ENCODE peak calls at places on chromosomes 5 and 9, in four cellular contexts. One of them, this sample, is unnamed.

GRCh38 chr5:147911427-147911826 is 5.1 kb upstream of the C5orf46 start:
- DNase-seq in HCEC 1CT: no peak
- DNase-seq in activated T-cell treated with anti-CD3 and anti-CD28 coated beads, Interleukin-2, amount 50 U/mL, for 72 hours: no peak
- DNase-seq in hypothalamus: peak; percentile 5
- DNase-seq in this sample: no peak

GRCh38 chr5:34639852-34640626 is 16.1 kb upstream of the RAI14 start:
- DNase-seq in HCEC 1CT: no peak
- DNase-seq in activated T-cell treated with anti-CD3 and anti-CD28 coated beads, Interleukin-2, amount 50 U/mL, for 72 hours: no peak
- DNase-seq in hypothalamus: no peak
- DNase-seq in this sample: no peak

GRCh38 chr9:134557331-134557730 is 84.3 kb upstream of the COL5A1 start:
- DNase-seq in HCEC 1CT: no peak
- DNase-seq in activated T-cell treated with anti-CD3 and anti-CD28 coated beads, Interleukin-2, amount 50 U/mL, for 72 hours: no peak
- DNase-seq in hypothalamus: no peak
- DNase-seq in this sample: no peak

GRCh38 chr9:121073038-121073437 is 1.7 kb upstream of the CNTRL start:
- DNase-seq in HCEC 1CT: peak; percentile 32
- DNase-seq in activated T-cell treated with anti-CD3 and anti-CD28 coated beads, Interleukin-2, amount 50 U/mL, for 72 hours: no peak
- DNase-seq in hypothalamus: peak; percentile 26
- DNase-seq in this sample: peak; percentile 5

GRCh38 chr5:134465856-134466240 is 54.2 kb upstream of the CDKN2AIPNL start:
- DNase-seq in HCEC 1CT: peak; percentile 94
- DNase-seq in activated T-cell treated with anti-CD3 and anti-CD28 coated beads, Interleukin-2, amount 50 U/mL, for 72 hours: peak; percentile 82
- DNase-seq in hypothalamus: peak; percentile 81
- DNase-seq in this sample: peak; percentile 63

GRCh38 chr9:76255781-76256455 is 138.3 kb downstream of the RFK start:
- DNase-seq in HCEC 1CT: peak; percentile 50
- DNase-seq in activated T-cell treated with anti-CD3 and anti-CD28 coated beads, Interleukin-2, amount 50 U/mL, for 72 hours: no peak
- DNase-seq in hypothalamus: no peak
- DNase-seq in this sample: no peak

GRCh38 chr5:19001527-19001926 is 986.5 kb downstream of the CDH18 start:
- DNase-seq in HCEC 1CT: no peak
- DNase-seq in activated T-cell treated with anti-CD3 and anti-CD28 coated beads, Interleukin-2, amount 50 U/mL, for 72 hours: no peak
- DNase-seq in hypothalamus: no peak
- DNase-seq in this sample: no peak

GRCh38 chr5:40436535-40437237 is 243.0 kb upstream of the PTGER4 start:
- DNase-seq in HCEC 1CT: no peak
- DNase-seq in activated T-cell treated with anti-CD3 and anti-CD28 coated beads, Interleukin-2, amount 50 U/mL, for 72 hours: peak; percentile 59
- DNase-seq in hypothalamus: no peak
- DNase-seq in this sample: no peak

GRCh38 chr5:74409737-74410136 is 230.8 kb downstream of the ENC1 start:
- DNase-seq in HCEC 1CT: no peak
- DNase-seq in activated T-cell treated with anti-CD3 and anti-CD28 coated beads, Interleukin-2, amount 50 U/mL, for 72 hours: no peak
- DNase-seq in hypothalamus: no peak
- DNase-seq in this sample: no peak

GRCh38 chr9:591292-591691 is 250.2 kb upstream of the DMRT1 start:
- DNase-seq in HCEC 1CT: no peak
- DNase-seq in activated T-cell treated with anti-CD3 and anti-CD28 coated beads, Interleukin-2, amount 50 U/mL, for 72 hours: no peak
- DNase-seq in hypothalamus: no peak
- DNase-seq in this sample: no peak

GRCh38 chr9:26535146-26535545 is 357.5 kb downstream of the CAAP1 start:
- DNase-seq in HCEC 1CT: no peak
- DNase-seq in activated T-cell treated with anti-CD3 and anti-CD28 coated beads, Interleukin-2, amount 50 U/mL, for 72 hours: no peak
- DNase-seq in hypothalamus: no peak
- DNase-seq in this sample: no peak

GRCh38 chr9:131013015-131013755 is 4.2 kb downstream of the LAMC3 start:
- DNase-seq in HCEC 1CT: no peak
- DNase-seq in activated T-cell treated with anti-CD3 and anti-CD28 coated beads, Interleukin-2, amount 50 U/mL, for 72 hours: no peak
- DNase-seq in hypothalamus: no peak
- DNase-seq in this sample: no peak

GRCh38 chr5:150411245-150411979 is 1.3 kb downstream of the CD74 start:
- DNase-seq in HCEC 1CT: no peak
- DNase-seq in activated T-cell treated with anti-CD3 and anti-CD28 coated beads, Interleukin-2, amount 50 U/mL, for 72 hours: peak; percentile 71
- DNase-seq in hypothalamus: no peak
- DNase-seq in this sample: no peak

GRCh38 chr5:43193171-43193951 is 1.3 kb downstream of the NIM1K start:
- DNase-seq in HCEC 1CT: peak; percentile 97
- DNase-seq in activated T-cell treated with anti-CD3 and anti-CD28 coated beads, Interleukin-2, amount 50 U/mL, for 72 hours: peak; percentile 40
- DNase-seq in hypothalamus: peak; percentile 87
- DNase-seq in this sample: peak; percentile 27

GRCh38 chr5:374631-375335 is 53.3 kb downstream of the AHRR start:
- DNase-seq in HCEC 1CT: no peak
- DNase-seq in activated T-cell treated with anti-CD3 and anti-CD28 coated beads, Interleukin-2, amount 50 U/mL, for 72 hours: no peak
- DNase-seq in hypothalamus: no peak
- DNase-seq in this sample: no peak

GRCh38 chr9:2281031-2281802 is 266.1 kb downstream of the SMARCA2 start:
- DNase-seq in HCEC 1CT: no peak
- DNase-seq in activated T-cell treated with anti-CD3 and anti-CD28 coated beads, Interleukin-2, amount 50 U/mL, for 72 hours: no peak
- DNase-seq in hypothalamus: no peak
- DNase-seq in this sample: no peak

GRCh38 chr9:33418090-33418489 is 15.7 kb upstream of the AQP7 start:
- DNase-seq in HCEC 1CT: no peak
- DNase-seq in activated T-cell treated with anti-CD3 and anti-CD28 coated beads, Interleukin-2, amount 50 U/mL, for 72 hours: no peak
- DNase-seq in hypothalamus: no peak
- DNase-seq in this sample: no peak

GRCh38 chr5:58317808-58318207 is 142.1 kb downstream of the PLK2 start:
- DNase-seq in HCEC 1CT: no peak
- DNase-seq in activated T-cell treated with anti-CD3 and anti-CD28 coated beads, Interleukin-2, amount 50 U/mL, for 72 hours: no peak
- DNase-seq in hypothalamus: no peak
- DNase-seq in this sample: no peak

GRCh38 chr5:132098151-132098594 is 24.6 kb downstream of the CSF2 start:
- DNase-seq in HCEC 1CT: peak; percentile 44
- DNase-seq in activated T-cell treated with anti-CD3 and anti-CD28 coated beads, Interleukin-2, amount 50 U/mL, for 72 hours: peak; percentile 69
- DNase-seq in hypothalamus: no peak
- DNase-seq in this sample: no peak

GRCh38 chr9:21252727-21253547 is 13.1 kb upstream of the IFNA14 start:
- DNase-seq in HCEC 1CT: peak; percentile 30
- DNase-seq in activated T-cell treated with anti-CD3 and anti-CD28 coated beads, Interleukin-2, amount 50 U/mL, for 72 hours: no peak
- DNase-seq in hypothalamus: peak; percentile 57
- DNase-seq in this sample: peak; percentile 19

GRCh38 chr9:127078336-127078735 is 44.1 kb downstream of the ANGPTL2 start:
- DNase-seq in HCEC 1CT: no peak
- DNase-seq in activated T-cell treated with anti-CD3 and anti-CD28 coated beads, Interleukin-2, amount 50 U/mL, for 72 hours: no peak
- DNase-seq in hypothalamus: no peak
- DNase-seq in this sample: no peak

GRCh38 chr9:119289740-119290139 is 79.5 kb downstream of the BRINP1 start:
- DNase-seq in HCEC 1CT: no peak
- DNase-seq in activated T-cell treated with anti-CD3 and anti-CD28 coated beads, Interleukin-2, amount 50 U/mL, for 72 hours: peak; percentile 23
- DNase-seq in hypothalamus: peak; percentile 56
- DNase-seq in this sample: peak; percentile 17

GRCh38 chr9:80320916-80321315 is 749.2 kb downstream of the TLE4 start:
- DNase-seq in HCEC 1CT: peak; percentile 50
- DNase-seq in activated T-cell treated with anti-CD3 and anti-CD28 coated beads, Interleukin-2, amount 50 U/mL, for 72 hours: no peak
- DNase-seq in hypothalamus: no peak
- DNase-seq in this sample: no peak

GRCh38 chr5:171920765-171921391 is 85.6 kb downstream of the FBXW11 start:
- DNase-seq in HCEC 1CT: no peak
- DNase-seq in activated T-cell treated with anti-CD3 and anti-CD28 coated beads, Interleukin-2, amount 50 U/mL, for 72 hours: no peak
- DNase-seq in hypothalamus: no peak
- DNase-seq in this sample: no peak

GRCh38 chr9:19371942-19372341 is 8.1 kb downstream of the RPS6 start:
- DNase-seq in HCEC 1CT: no peak
- DNase-seq in activated T-cell treated with anti-CD3 and anti-CD28 coated beads, Interleukin-2, amount 50 U/mL, for 72 hours: no peak
- DNase-seq in hypothalamus: no peak
- DNase-seq in this sample: no peak